ENCODE peak calls at places on chromosomes 5 and 9, in five cellular contexts. S is progenitor cell of endocrine pancreas, I is nephron progenitor cell, T is dorsolateral prefrontal cortex, Z is endothelial cell. P is an unnamed sample.
A peak's percentile ranks its signal among the peaks of the same experiment; 100 is the strongest.

GRCh38 chr5:157004893-157005551 is 42.0 kb upstream of the TIMD4 start:
- DNase-seq in S (no peak), I (no peak), T (no peak), Z (no peak), P (no peak)

GRCh38 chr5:123610209-123610608 is 98.2 kb downstream of the CSNK1G3 start:
- DNase-seq in S (no peak), I (no peak), T (no peak), Z (no peak), P (no peak)

GRCh38 chr9:30925126-30925525 is 1459.3 kb upstream of the ACO1 start:
- DNase-seq in S (no peak), I (no peak), T (no peak), Z (no peak), P (no peak)

GRCh38 chr9:107784235-107784958 is 294.8 kb upstream of the KLF4 start:
- DNase-seq in S (no peak), I (no peak), T (no peak), Z (peak; percentile 24), P (peak; percentile 66)

GRCh38 chr9:133608382-133608781 is 807 bp downstream of the FAM163B start:
- DNase-seq in S (no peak), I (no peak), T (no peak), Z (no peak), P (no peak)

GRCh38 chr5:112479418-112479817 is 60.3 kb upstream of the EPB41L4A start:
- DNase-seq in S (no peak), I (no peak), T (no peak), Z (no peak), P (no peak)

GRCh38 chr5:23991406-23991805 is 484.0 kb downstream of the PRDM9 start:
- DNase-seq in S (no peak), I (no peak), T (no peak), Z (no peak), P (no peak)

GRCh38 chr9:18274693-18275092 is 199.3 kb upstream of the ADAMTSL1 start:
- DNase-seq in S (no peak), I (no peak), T (no peak), Z (no peak), P (no peak)

GRCh38 chr5:113125371-113125770 is 148.8 kb downstream of the DCP2 start:
- DNase-seq in S (no peak), I (no peak), T (no peak), Z (no peak), P (no peak)

GRCh38 chr9:120436937-120437592 is 142.9 kb downstream of the CDK5RAP2 start:
- DNase-seq in S (no peak), I (no peak), T (no peak), Z (no peak), P (peak; percentile 84)

GRCh38 chr9:8816361-8816760 is 1016.8 kb upstream of the DMAC1 start:
- DNase-seq in S (no peak), I (peak; percentile 34), T (no peak), Z (peak; percentile 15), P (no peak)

GRCh38 chr9:125140576-125140975 is 2.8 kb downstream of the SCAI start:
- DNase-seq in S (no peak), I (no peak), T (no peak), Z (no peak), P (no peak)

GRCh38 chr9:70594546-70594945 is 180.1 kb upstream of the KLF9 start:
- DNase-seq in S (no peak), I (no peak), T (no peak), Z (no peak), P (no peak)

DNA sequence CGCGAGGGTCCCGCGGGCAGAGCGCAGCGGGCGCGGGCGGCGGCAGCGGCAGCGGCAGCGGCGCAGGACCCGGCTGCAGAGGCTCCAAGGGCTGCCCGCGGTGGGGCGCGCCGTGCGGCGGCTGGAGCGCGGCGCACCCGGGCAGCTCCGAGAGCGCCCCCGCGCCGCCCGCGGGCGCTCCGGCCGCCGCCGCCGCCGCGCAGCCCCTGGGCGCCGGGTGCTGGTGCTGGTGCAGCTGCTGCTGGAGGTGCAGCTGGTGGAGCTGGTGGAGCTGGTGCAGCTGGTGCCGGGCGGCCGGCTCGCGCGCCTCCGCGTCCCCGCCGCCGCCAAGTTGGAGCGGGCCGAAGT is 644 bp downstream of the IER5L start:
- DNase-seq in S (no peak), I (no peak), T (no peak), Z (peak; percentile 44), P (no peak)
- TF ChIP-seq CTCF in S (no peak), I (no peak), T (no peak), Z (no peak), P (no peak)

GRCh38 chr5:6763191-6763590 is 50.0 kb downstream of the TENT4A start:
- DNase-seq in S (no peak), I (no peak), T (no peak), Z (no peak), P (no peak)

GRCh38 chr5:6766558-6767191 is 53.4 kb downstream of the TENT4A start:
- DNase-seq in S (no peak), I (no peak), T (peak; percentile 83), Z (no peak), P (peak; percentile 96)

GRCh38 chr5:6768590-6769230 is 55.5 kb downstream of the TENT4A start:
- DNase-seq in S (no peak), I (no peak), T (no peak), Z (no peak), P (peak; percentile 25)

GRCh38 chr5:6767481-6768063 is 54.3 kb downstream of the TENT4A start:
- DNase-seq in S (no peak), I (no peak), T (no peak), Z (no peak), P (no peak)

DNA sequence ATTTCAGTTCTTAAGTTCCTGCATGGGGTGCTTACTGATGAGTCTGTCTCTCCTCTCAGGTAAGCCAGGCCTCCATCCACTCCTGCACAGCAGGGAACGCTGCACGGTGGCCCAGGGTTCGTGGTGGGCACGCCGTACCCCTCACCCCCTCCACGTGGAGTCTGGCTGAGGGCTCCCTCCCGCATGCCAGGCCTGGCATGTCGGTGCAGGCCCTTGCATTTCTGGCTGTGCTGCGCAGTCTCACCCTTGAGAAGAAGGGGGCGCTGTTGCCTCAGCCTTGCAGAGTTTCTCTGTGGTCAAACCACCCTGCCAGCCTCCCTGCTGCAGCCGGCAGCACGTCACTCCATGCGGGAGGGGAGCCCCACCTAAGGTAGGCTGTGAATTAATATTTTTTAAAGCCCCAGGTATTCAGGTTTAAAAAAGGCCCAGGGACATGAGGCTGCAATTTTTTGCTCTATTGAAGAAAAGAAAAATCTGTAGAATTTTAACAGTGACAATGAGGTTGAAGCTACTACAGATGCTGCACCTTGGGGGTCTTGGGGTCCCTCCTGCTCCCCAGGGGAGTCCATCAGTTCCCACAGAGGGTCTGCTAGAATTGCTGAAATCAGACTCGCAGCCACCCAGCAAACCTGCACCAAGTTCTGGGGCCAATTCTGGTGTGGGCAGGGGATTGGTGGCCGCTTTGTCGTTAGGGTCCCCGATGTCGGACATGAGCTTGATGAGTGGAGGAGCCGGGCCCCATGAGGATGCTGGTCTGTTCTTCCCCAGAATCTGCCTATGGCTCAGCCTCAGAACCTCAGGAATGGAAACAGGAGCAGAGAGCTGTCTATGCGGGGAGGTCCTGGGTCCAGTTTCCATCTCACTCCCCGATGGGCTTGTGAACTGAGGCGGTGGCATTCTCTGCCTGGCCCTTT is 52.6 kb downstream of the TENT4A start:
- DNase-seq in S (peak; percentile 71), I (peak; percentile 87), T (peak; percentile 85), Z (peak; percentile 89), P (peak; percentile 92)
- TF ChIP-seq CTCF in S (peak; percentile 85), I (peak; percentile 89), T (peak; percentile 82), Z (peak; percentile 96), P (peak; percentile 89)

GRCh38 chr9:97848237-97848581 is 4.8 kb upstream of the FOXE1 start:
- DNase-seq in S (no peak), I (no peak), T (no peak), Z (no peak), P (no peak)
- TF ChIP-seq CTCF in S (peak; percentile 27), I (no peak), T (no peak), Z (no peak), P (no peak)

GRCh38 chr5:91074615-91075014 is 308.5 kb downstream of the ARRDC3 start:
- DNase-seq in S (no peak), I (no peak), T (no peak), Z (no peak), P (no peak)
- TF ChIP-seq CTCF in S (no peak), I (no peak), T (no peak), Z (no peak), P (no peak)

DNA sequence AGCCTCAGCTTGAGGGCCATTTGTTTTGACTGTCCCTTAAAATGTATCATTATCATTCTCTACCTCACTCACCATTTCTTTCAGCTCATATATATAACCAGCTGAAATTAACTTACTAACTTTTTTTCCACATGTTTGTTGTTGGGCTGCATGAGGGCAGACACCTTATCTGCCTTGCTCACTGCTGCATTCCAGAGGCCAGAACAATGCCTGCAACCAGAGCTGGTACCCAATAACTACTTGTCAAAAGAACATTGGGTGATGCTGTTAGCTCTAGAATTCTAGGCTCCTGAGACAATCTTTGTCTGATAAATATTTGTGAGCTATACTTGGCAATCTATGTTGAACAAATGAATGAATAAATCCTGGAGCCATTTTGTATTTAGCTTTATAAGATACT is 68.3 kb downstream of the HTR4 start:
- DNase-seq in S (no peak), I (no peak), T (no peak), Z (no peak), P (no peak)
- TF ChIP-seq CTCF in S (no peak), I (no peak), T (no peak), Z (no peak), P (peak; percentile 5)

GRCh38 chr5:141172381-141173204 is at the start of gene PCDHB7:
- DNase-seq in S (no peak), I (peak; percentile 29), T (no peak), Z (peak; percentile 51), P (peak; percentile 49)
- TF ChIP-seq CTCF in S (no peak), I (peak; percentile 24), T (peak; percentile 49), Z (peak; percentile 75), P (peak; percentile 70)